ENCODE peak calls at places on chromosomes 1 and 21, in five cellular contexts. I is cardiac muscle cell, G is progenitor cell of endocrine pancreas, C is type B pancreatic cell, Z is spleen. F is an unnamed sample.

GRCh38 chr1:156282143-156282478 is 514 bp downstream of the SMG5 start:
- DNase-seq in I (no peak), G (no peak), C (no peak), Z (no peak), F (no peak)

GRCh38 chr1:213122514-213122929 is 71.5 kb downstream of the RPS6KC1 start:
- DNase-seq in I (peak; percentile 73), G (no peak), C (no peak), Z (no peak), F (no peak)

GRCh38 chr1:55378582-55378981 is 163.4 kb upstream of the USP24 start:
- DNase-seq in I (peak; percentile 71), G (peak; percentile 30), C (no peak), Z (no peak), F (peak; percentile 64)

GRCh38 chr1:68570859-68571258 is 74.0 kb upstream of the DEPDC1 start:
- DNase-seq in I (no peak), G (no peak), C (no peak), Z (no peak), F (no peak)

GRCh38 chr1:110119843-110120242 is 7.6 kb downstream of the UBL4B start:
- DNase-seq in I (no peak), G (no peak), C (no peak), Z (peak; percentile 44), F (no peak)

GRCh38 chr1:88608139-88608943 is 75.7 kb upstream of the PKN2 start:
- DNase-seq in I (peak; percentile 61), G (no peak), C (no peak), Z (no peak), F (no peak)

GRCh38 chr1:224903955-224904354 is 25.5 kb upstream of the DNAH14 start:
- DNase-seq in I (no peak), G (no peak), C (no peak), Z (no peak), F (no peak)

GRCh38 chr1:1471389-1472045 is at the start of gene ATAD3B:
- DNase-seq in I (peak; percentile 93), G (peak; percentile 84), C (peak; percentile 93), Z (peak; percentile 96), F (peak; percentile 94)

GRCh38 chr1:90718411-90719320 is 1.6 kb upstream of the BARHL2 start:
- DNase-seq in I (no peak), G (no peak), C (no peak), Z (no peak), F (peak; percentile 50)

GRCh38 chr1:162230096-162230495 is 146.6 kb downstream of the SPATA46 start:
- DNase-seq in I (peak; percentile 42), G (no peak), C (no peak), Z (no peak), F (peak; percentile 47)

GRCh38 chr1:224851850-224852261 is 77.6 kb upstream of the DNAH14 start:
- DNase-seq in I (no peak), G (no peak), C (no peak), Z (no peak), F (no peak)

GRCh38 chr1:79874289-79874688 is 867.8 kb upstream of the ADGRL4 start:
- DNase-seq in I (no peak), G (no peak), C (no peak), Z (no peak), F (no peak)

GRCh38 chr1:51297401-51298321 is 32.7 kb downstream of the TTC39A start:
- DNase-seq in I (no peak), G (no peak), C (no peak), Z (peak; percentile 68), F (no peak)

GRCh38 chr1:207024202-207025143 is 8.1 kb downstream of the C1orf116 start:
- DNase-seq in I (no peak), G (no peak), C (no peak), Z (no peak), F (no peak)

GRCh38 chr21:36499578-36500471 is 19.9 kb upstream of the CLDN14 start:
- DNase-seq in I (no peak), G (no peak), C (no peak), Z (no peak), F (no peak)

GRCh38 chr21:33023574-33024277 is 2.0 kb upstream of the OLIG2 start:
- DNase-seq in I (no peak), G (no peak), C (no peak), Z (no peak), F (no peak)

GRCh38 chr21:45471229-45472052 is 66.5 kb downstream of the COL18A1 start:
- DNase-seq in I (no peak), G (no peak), C (no peak), Z (peak; percentile 48), F (no peak)
- TF ChIP-seq CTCF in I (no peak), G (no peak), C (no peak), Z (no peak), F (no peak)

DNA sequence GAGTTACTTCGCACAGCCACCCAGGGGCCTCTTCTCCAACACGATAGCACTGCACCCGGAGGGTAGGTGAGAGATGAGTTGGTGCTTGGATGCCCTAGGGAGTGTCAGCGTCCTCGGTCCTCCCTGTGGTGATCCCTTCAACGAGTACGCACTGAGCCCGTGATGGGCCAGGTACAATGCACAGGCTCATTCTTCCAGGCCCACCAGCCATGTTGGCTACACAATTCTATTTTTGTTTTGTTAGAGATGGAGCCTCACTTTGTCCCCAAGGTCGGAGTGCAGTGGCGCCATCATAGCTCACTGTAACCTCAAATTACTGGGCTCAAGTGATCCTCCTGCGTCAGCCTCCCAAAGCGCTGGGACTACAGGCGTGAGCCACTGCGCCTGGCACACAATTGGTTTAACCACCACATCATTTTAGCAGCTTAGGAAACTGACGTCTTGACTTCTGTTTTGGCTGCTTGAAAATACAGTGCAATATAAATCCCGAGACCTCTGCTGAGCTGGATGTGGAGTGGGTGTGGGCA is 602 bp upstream of the SCMH1 start:
- DNase-seq in I (peak; percentile 30), G (no peak), C (no peak), Z (no peak), F (peak; percentile 38)
- TF ChIP-seq CTCF in I (no peak), G (no peak), C (no peak), Z (no peak), F (no peak)

GRCh38 chr1:58035523-58035922 is 511.0 kb downstream of the OMA1 start:
- DNase-seq in I (peak; percentile 20), G (no peak), C (no peak), Z (no peak), F (no peak)
- TF ChIP-seq CTCF in I (peak; percentile 3), G (no peak), C (peak; percentile 53), Z (no peak), F (peak; percentile 46)

DNA sequence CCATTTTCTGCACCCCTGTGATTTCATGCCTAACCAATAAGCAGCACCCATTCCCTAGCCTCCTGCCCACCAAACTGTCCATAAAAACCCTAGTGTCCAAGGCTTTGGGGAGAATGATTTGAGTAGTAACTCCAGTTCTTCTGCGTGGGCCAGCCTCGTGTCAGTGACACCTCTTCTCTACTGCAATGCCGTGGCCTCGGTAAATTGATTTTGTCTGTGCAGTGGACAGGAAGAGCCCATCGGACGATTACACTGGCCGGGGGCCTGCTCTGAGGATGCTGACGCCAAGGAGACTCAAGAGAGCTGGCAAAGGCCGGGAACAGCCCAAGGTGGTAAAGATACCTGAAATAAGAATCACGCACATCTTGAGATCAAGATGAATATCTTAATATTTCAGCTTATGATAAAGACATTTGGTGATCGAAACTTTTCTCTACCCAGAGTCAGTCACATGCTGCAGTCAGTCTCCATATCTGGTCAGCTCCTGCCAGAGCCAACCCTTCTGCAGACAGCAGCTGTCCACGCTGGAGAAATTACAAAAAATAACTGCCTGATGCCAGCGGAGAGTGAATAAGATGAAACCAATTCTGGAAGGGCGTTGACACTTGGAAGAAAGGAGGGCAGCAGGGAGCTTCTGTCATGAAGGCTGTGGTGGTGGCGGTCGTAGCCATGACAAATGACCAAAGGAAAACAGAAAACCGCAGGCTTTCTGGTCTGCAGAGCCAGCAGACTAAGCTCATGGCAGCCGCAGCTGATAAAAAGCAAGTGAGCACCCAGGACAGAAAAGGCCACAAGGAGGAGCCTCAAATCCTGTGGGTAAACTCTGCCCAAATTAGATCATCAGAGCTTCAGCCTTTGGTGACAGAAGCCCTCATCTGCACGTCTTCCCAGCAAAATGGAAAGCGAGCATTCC is 29.1 kb downstream of the RSPH1 start:
- DNase-seq in I (peak; percentile 45), G (no peak), C (no peak), Z (no peak), F (peak; percentile 44)
- TF ChIP-seq CTCF in I (peak; percentile 23), G (peak; percentile 28), C (peak; percentile 41), Z (no peak), F (peak; percentile 65)

DNA sequence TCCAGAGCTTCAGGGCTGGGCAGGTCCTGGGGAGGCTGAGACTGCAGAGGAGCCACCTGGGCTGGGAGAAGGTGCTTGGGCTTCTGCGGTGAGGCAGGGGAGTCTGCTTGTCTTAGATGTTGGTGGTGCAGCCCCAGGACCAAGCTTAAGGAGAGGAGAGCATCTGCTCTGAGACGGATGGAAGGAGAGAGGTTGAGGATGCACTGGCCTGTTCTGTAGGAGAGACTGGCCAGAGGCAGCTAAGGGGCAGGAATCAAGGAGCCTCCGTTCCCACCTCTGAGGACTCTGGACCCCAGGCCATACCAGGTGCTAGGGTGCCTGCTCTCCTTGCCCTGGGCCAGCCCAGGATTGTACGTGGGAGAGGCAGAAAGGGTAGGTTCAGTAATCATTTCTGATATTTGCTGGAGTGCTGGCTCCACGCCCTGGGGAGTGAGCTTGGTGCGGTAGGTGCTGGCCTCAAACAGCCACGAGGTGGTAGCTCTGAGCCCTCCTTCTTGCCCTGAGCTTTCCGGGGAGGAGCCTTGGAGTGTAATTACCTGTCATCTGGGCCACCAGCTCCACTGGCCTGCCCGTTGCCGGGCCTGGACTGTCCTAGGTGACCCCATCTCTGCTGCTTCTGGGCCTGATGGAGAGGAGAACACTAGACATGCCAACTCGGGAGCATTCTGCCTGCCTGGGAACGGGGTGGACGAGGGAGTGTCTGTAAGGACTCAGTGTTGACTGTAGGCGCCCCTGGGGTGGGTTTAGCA is 9.3 kb downstream of the MYBPH start:
- DNase-seq in I (peak; percentile 31), G (no peak), C (no peak), Z (peak; percentile 51), F (peak; percentile 97)
- TF ChIP-seq CTCF in I (peak; percentile 21), G (peak; percentile 28), C (no peak), Z (no peak), F (peak; percentile 99)

DNA sequence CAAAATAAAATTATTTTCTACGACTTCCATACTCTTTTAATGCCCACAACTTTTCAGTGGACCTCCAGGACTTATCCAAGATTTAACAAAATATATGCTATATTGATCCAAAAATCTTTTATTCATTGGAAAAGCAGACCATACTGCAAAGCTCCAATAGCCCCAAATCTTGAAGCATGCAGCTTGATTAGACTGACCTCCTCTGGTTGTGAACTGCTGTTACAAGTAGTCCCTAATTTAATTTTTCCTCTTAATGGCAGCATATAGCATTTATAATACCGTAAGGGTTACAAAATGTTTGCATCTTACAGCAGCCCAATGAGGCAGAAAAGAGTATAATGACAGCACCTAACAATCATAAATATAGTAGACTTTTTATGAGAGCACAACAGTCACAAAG is 49.8 kb downstream of the TPR start:
- DNase-seq in I (no peak), G (no peak), C (no peak), Z (no peak), F (no peak)
- TF ChIP-seq CTCF in I (peak; percentile 42), G (peak; percentile 39), C (peak; percentile 60), Z (no peak), F (peak; percentile 13)

DNA sequence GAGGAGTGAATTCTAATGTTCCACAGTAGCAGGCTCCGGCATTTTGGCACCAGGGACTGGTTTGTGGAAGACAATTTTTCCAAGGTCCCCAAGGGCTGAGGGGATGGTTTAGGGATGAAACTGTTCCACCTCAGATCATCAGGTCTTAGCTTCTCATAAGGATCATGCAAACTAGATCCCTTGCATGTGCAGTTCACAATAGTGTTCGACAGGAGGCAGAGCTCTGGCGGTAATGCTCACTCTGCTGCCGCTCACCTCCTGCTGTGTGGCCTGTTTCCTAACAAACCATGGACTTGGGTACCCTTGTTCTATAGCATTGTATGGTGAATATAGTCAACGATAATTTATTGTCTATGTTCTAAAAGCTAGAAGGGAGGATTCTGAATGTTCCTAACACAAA is 16.6 kb downstream of the CRNN start:
- DNase-seq in I (no peak), G (no peak), C (no peak), Z (no peak), F (no peak)
- TF ChIP-seq CTCF in I (no peak), G (no peak), C (no peak), Z (no peak), F (peak; percentile 65)

F was measured in WERI-Rb-1.